ENCODE peak calls at places on chromosomes 2 and 18, in four cellular contexts. U, G, J and B are unnamed samples.

GRCh38 chr2:9251154-9252001 is 44.8 kb downstream of the ASAP2 start:
- DNase-seq in U (peak; percentile 42), G (no peak), J (peak; percentile 40), B (no peak)

GRCh38 chr2:189421644-189422043 is 19.6 kb upstream of the WDR75 start:
- DNase-seq in U (peak; percentile 88), G (no peak), J (no peak), B (no peak)

GRCh38 chr2:14567561-14567960 is 65.0 kb upstream of the LRATD1 start:
- DNase-seq in U (peak; percentile 1), G (no peak), J (no peak), B (no peak)

GRCh38 chr2:220373878-220374277 is 746.4 kb downstream of the SLC4A3 start:
- DNase-seq in U (peak; percentile 30), G (no peak), J (no peak), B (no peak)

GRCh38 chr2:106570316-106570715 is 83.2 kb downstream of the CD8B2 start:
- DNase-seq in U (no peak), G (no peak), J (no peak), B (no peak)

GRCh38 chr18:3061581-3062416 is 48.9 kb upstream of the LPIN2 start:
- DNase-seq in U (no peak), G (no peak), J (no peak), B (no peak)

GRCh38 chr2:3728104-3729054 is 25.0 kb downstream of the DCDC2C start:
- DNase-seq in U (peak; percentile 32), G (peak; percentile 33), J (no peak), B (no peak)

GRCh38 chr2:221402072-221402471 is 170.0 kb downstream of the EPHA4 start:
- DNase-seq in U (peak; percentile 53), G (no peak), J (no peak), B (no peak)

GRCh38 chr2:152198499-152198898 is 22.9 kb upstream of the STAM2 start:
- DNase-seq in U (no peak), G (no peak), J (no peak), B (no peak)